ENCODE peak calls at places on chromosome 3, in seven cellular contexts. N, A, U, D, E, H and J are unnamed samples.

GRCh38 chr3:126734324-126734723 is 30.3 kb downstream of the CHCHD6 start:
- DNase-seq in A (no peak), H (no peak), E (no peak), N (no peak), U (no peak), D (no peak), J (no peak)

GRCh38 chr3:120601554-120601953 is 5.4 kb downstream of the NDUFB4 start:
- DNase-seq in N (no peak), U (no peak), A (no peak), E (no peak), D (no peak), H (no peak), J (no peak)

GRCh38 chr3:4885322-4885721 is 93.9 kb upstream of the BHLHE40 start:
- DNase-seq in A (no peak), D (no peak), H (no peak), E (no peak), U (no peak), N (no peak), J (no peak)

GRCh38 chr3:181700168-181701087 is 11.3 kb upstream of the SOX2 start:
- DNase-seq in H (peak; percentile 11), E (peak; percentile 59), D (no peak), A (no peak), N (peak; percentile 81), U (peak; percentile 75), J (no peak)

GRCh38 chr3:17941766-17942165 is 199.3 kb upstream of the TBC1D5 start:
- DNase-seq in U (no peak), E (no peak), A (no peak), N (no peak), D (no peak), H (peak; percentile 28), J (no peak)

GRCh38 chr3:117165611-117166051 is 456.1 kb downstream of the TUSC7 start:
- DNase-seq in U (no peak), N (no peak), E (no peak), D (no peak), A (no peak), H (no peak), J (no peak)

GRCh38 chr3:194994551-194994981 is 276.4 kb downstream of the XXYLT1 start:
- DNase-seq in N (no peak), E (no peak), D (peak; percentile 76), H (no peak), U (no peak), A (no peak), J (no peak)

GRCh38 chr3:94069242-94069813 is 6.5 kb downstream of the NSUN3 start:
- DNase-seq in D (no peak), A (no peak), N (peak; percentile 39), H (no peak), E (no peak), U (no peak), J (no peak)

GRCh38 chr3:71088019-71088711 is 495.4 kb downstream of the FOXP1 start:
- DNase-seq in N (no peak), A (no peak), H (no peak), U (no peak), E (no peak), D (no peak), J (no peak)

GRCh38 chr3:143170676-143171075 is 51.1 kb downstream of the CHST2 start:
- DNase-seq in A (no peak), D (no peak), U (no peak), H (no peak), N (no peak), E (no peak), J (no peak)

GRCh38 chr3:16871915-16872842 is 12.6 kb upstream of the PLCL2 start:
- DNase-seq in N (no peak), E (no peak), A (no peak), U (no peak), H (no peak), D (no peak), J (no peak)

GRCh38 chr3:127452321-127452821 is 138.2 kb downstream of the TPRA1 start:
- DNase-seq in H (no peak), A (no peak), E (no peak), U (no peak), D (peak; percentile 78), N (no peak), J (no peak)

GRCh38 chr3:132180337-132180791 is 136.8 kb upstream of the ACP3 start:
- DNase-seq in N (peak; percentile 58), D (no peak), U (peak; percentile 45), H (peak; percentile 31), E (no peak), A (no peak), J (no peak)

GRCh38 chr3:22714758-22715157 is 488.4 kb upstream of the UBE2E2 start:
- DNase-seq in U (no peak), E (no peak), A (no peak), H (no peak), D (no peak), N (no peak), J (no peak)

GRCh38 chr3:178508443-178508825 is 27.8 kb upstream of the KCNMB2 start:
- DNase-seq in N (no peak), H (no peak), D (no peak), U (no peak), A (no peak), E (no peak), J (no peak)

GRCh38 chr3:125628212-125628611 is 32.9 kb upstream of the OSBPL11 start:
- DNase-seq in D (no peak), A (no peak), E (no peak), H (no peak), U (no peak), N (no peak), J (no peak)

GRCh38 chr3:195103623-195104022 is 167.3 kb downstream of the XXYLT1 start:
- DNase-seq in U (no peak), E (no peak), H (no peak), D (no peak), N (no peak), A (no peak), J (no peak)

GRCh38 chr3:184110316-184110725 is 13.5 kb downstream of the HTR3E start:
- DNase-seq in A (no peak), E (peak; percentile 78), N (no peak), D (no peak), H (no peak), U (no peak), J (no peak)

GRCh38 chr3:190970560-190970959 is 108.1 kb upstream of the GMNC start:
- DNase-seq in H (no peak), D (no peak), A (no peak), E (no peak), N (no peak), U (no peak), J (no peak)

GRCh38 chr3:57729339-57730039 is 26.6 kb upstream of the SLMAP start:
- DNase-seq in E (no peak), D (peak; percentile 34), N (no peak), A (no peak), H (peak; percentile 20), U (no peak), J (no peak)

GRCh38 chr3:62950227-62950626 is 75.0 kb upstream of the CADPS start:
- DNase-seq in D (no peak), N (no peak), H (no peak), A (no peak), E (no peak), U (no peak), J (no peak)

GRCh38 chr3:63344676-63345075 is 66.6 kb downstream of the SYNPR start:
- DNase-seq in H (no peak), A (no peak), U (no peak), E (no peak), N (no peak), D (no peak), J (no peak)

GRCh38 chr3:183349421-183350157 is 78.8 kb downstream of the MCF2L2 start:
- DNase-seq in D (no peak), H (no peak), E (no peak), U (no peak), A (no peak), N (no peak), J (no peak)

GRCh38 chr3:21914451-21914850 is 163.4 kb upstream of the ZNF385D start:
- DNase-seq in N (no peak), A (no peak), U (no peak), D (no peak), H (no peak), E (no peak), J (no peak)

GRCh38 chr3:181561130-181561529 is 150.6 kb upstream of the SOX2 start:
- DNase-seq in A (no peak), H (no peak), E (no peak), U (no peak), N (no peak), D (no peak), J (no peak)

GRCh38 chr3:170256597-170256996 is 34.4 kb downstream of the PRKCI start:
- DNase-seq in N (no peak), E (no peak), U (no peak), H (no peak), A (no peak), D (no peak), J (no peak)

GRCh38 chr3:173870976-173871375 is 473.4 kb downstream of the NLGN1 start:
- DNase-seq in U (no peak), H (no peak), E (no peak), D (no peak), A (no peak), N (no peak), J (no peak)

GRCh38 chr3:155497930-155498647 is 204.6 kb upstream of the STRIT1 start:
- DNase-seq in E (peak; percentile 73), H (peak; percentile 77), A (no peak), U (peak; percentile 28), D (no peak), N (peak; percentile 3), J (no peak)

GRCh38 chr3:11507719-11508118 is 136.0 kb downstream of the VGLL4 start:
- DNase-seq in H (no peak), E (no peak), N (no peak), U (no peak), A (no peak), D (no peak), J (no peak)

GRCh38 chr3:16513141-16514020 is at the start of gene RFTN1:
- DNase-seq in D (no peak), A (peak; percentile 51), E (peak; percentile 60), N (no peak), H (no peak), U (no peak), J (peak; percentile 41)